ENCODE peak calls at places on chromosomes 7 and 10, in eight cellular contexts. H is Panc1, U is OCI-LY7, Q is Karpas-422, F is GM23248, L is PC-9, P is IMR-90, O is heart left ventricle. A is an unnamed sample. For H3K36me3, the result is how much of the 10 kb centered on the place peaks cover.

GRCh38 chr10:121961456-121961855 is 13.6 kb downstream of the NSMCE4A start:
- DNase-seq in P (no peak), Q (no peak), H (no peak), O (no peak), U (no peak), F (no peak), L (no peak), A (no peak)

GRCh38 chr7:82172896-82173295 is 270.7 kb downstream of the CACNA2D1 start:
- DNase-seq in F (no peak), U (no peak), Q (no peak), L (no peak), H (no peak), P (peak), O (no peak), A (no peak)

GRCh38 chr7:41993173-41993867 is 243.7 kb downstream of the GLI3 start:
- DNase-seq in O (no peak), F (peak), H (no peak), L (no peak), Q (no peak), U (no peak), P (peak), A (no peak)

GRCh38 chr10:66931340-66931948 is 5.6 kb downstream of the LRRTM3 start:
- DNase-seq in L (no peak), U (peak), P (peak), F (peak), O (no peak), H (peak), Q (peak), A (no peak)

GRCh38 chr10:25933653-25934608 is at the start of gene MYO3A:
- DNase-seq in P (no peak), O (no peak), U (no peak), F (no peak), Q (no peak), H (no peak), L (no peak), A (peak)

GRCh38 chr7:142883571-142884284 is 1.8 kb downstream of the TRPV6 start:
- DNase-seq in F (no peak), U (no peak), H (no peak), O (no peak), L (no peak), Q (no peak), P (no peak), A (no peak)

GRCh38 chr7:92714280-92714679 is 122.1 kb downstream of the CDK6 start:
- DNase-seq in Q (no peak), P (no peak), F (no peak), H (no peak), U (no peak), O (no peak), L (no peak), A (no peak)

GRCh38 chr7:43750016-43750887 is 8.2 kb upstream of the BLVRA start:
- DNase-seq in H (no peak), Q (no peak), O (peak), U (no peak), F (no peak), P (peak), L (no peak), A (no peak)

GRCh38 chr7:81210092-81211064 is 291.5 kb upstream of the SEMA3C start:
- DNase-seq in F (peak), H (no peak), P (peak), Q (no peak), O (no peak), L (no peak), U (no peak), A (no peak)

GRCh38 chr10:78688221-78688944 is 380.4 kb upstream of the ZMIZ1 start:
- DNase-seq in P (no peak), L (no peak), H (no peak), Q (no peak), F (no peak), O (no peak), U (no peak), A (no peak)

GRCh38 chr10:126939706-126940105 is 34.5 kb downstream of the DOCK1 start:
- DNase-seq in U (no peak), F (no peak), L (no peak), O (no peak), H (no peak), P (no peak), Q (no peak), A (no peak)

GRCh38 chr7:86947956-86948355 is 111.5 kb downstream of the ELAPOR2 start:
- DNase-seq in P (no peak), U (no peak), H (no peak), O (no peak), F (no peak), L (no peak), Q (no peak), A (no peak)

GRCh38 chr10:33772370-33773331 is 438.2 kb upstream of the NRP1 start:
- DNase-seq in P (no peak), F (peak), O (peak), H (no peak), L (no peak), Q (peak), U (no peak), A (no peak)

GRCh38 chr10:112526906-112527305 is 79.9 kb downstream of the VTI1A start:
- DNase-seq in P (no peak), O (no peak), L (no peak), U (no peak), H (no peak), F (no peak), Q (no peak), A (peak)

GRCh38 chr10:100146875-100147665 is 38.8 kb downstream of the ERLIN1 start:
- DNase-seq in U (no peak), P (no peak), F (peak), O (no peak), L (no peak), Q (no peak), H (no peak), A (no peak)

GRCh38 chr7:103988468-103989199 is 824 bp downstream of the RELN start:
- DNase-seq in Q (no peak), H (no peak), F (peak), O (no peak), P (no peak), L (no peak), U (no peak), A (no peak)

GRCh38 chr10:96719850-96720421 is 378 bp downstream of the PIK3AP1 start:
- DNase-seq in P (no peak), L (no peak), H (no peak), O (peak), U (peak), F (no peak), Q (peak), A (peak)

GRCh38 chr7:641966-642365 is 84.5 kb upstream of the DNAAF5 start:
- DNase-seq in U (no peak), H (no peak), O (no peak), F (no peak), Q (no peak), L (no peak), P (no peak), A (peak)

GRCh38 chr10:100882251-100882643 is 30.5 kb upstream of the SLF2 start:
- DNase-seq in O (no peak), U (no peak), Q (no peak), H (no peak), P (no peak), L (no peak), F (no peak), A (no peak)

GRCh38 chr10:132674311-132674710 is 111.6 kb downstream of the NKX6-2 start:
- DNase-seq in H (no peak), F (no peak), P (no peak), O (no peak), L (no peak), Q (no peak), U (no peak), A (peak)

GRCh38 chr7:44633254-44634186 is 27.1 kb downstream of the OGDH start:
- DNase-seq in P (peak), Q (peak), O (peak), U (peak), H (no peak), F (peak), L (peak), A (no peak)

GRCh38 chr7:93046641-93047040 is 71.1 kb downstream of the SAMD9 start:
- DNase-seq in F (no peak), H (no peak), O (no peak), U (no peak), P (no peak), Q (no peak), L (peak), A (no peak)

GRCh38 chr10:22682237-22683192 is 31.9 kb downstream of the PIP4K2A start:
- DNase-seq in Q (no peak), O (no peak), H (peak), L (peak), P (peak), F (peak), U (peak), A (no peak)

GRCh38 chr7:156673454-156673853 is 32.9 kb downstream of the RNF32 start:
- DNase-seq in O (no peak), P (no peak), F (no peak), H (no peak), L (no peak), U (no peak), Q (no peak), A (no peak)
- H3K36me3 ChIP-seq in O (under half), P (under half), F (under half), H (under half), L (under half), U (half or more), Q (under half), A (half or more)

GRCh38 chr7:39703143-39703542 is 79.8 kb downstream of the RALA start:
- DNase-seq in U (no peak), L (no peak), P (peak), F (peak), Q (no peak), H (no peak), O (no peak), A (no peak)

GRCh38 chr7:39697481-39697880 is 74.1 kb downstream of the RALA start:
- DNase-seq in Q (no peak), O (no peak), F (no peak), U (no peak), P (no peak), H (no peak), L (no peak), A (no peak)

GRCh38 chr7:39702133-39702532 is 78.8 kb downstream of the RALA start:
- DNase-seq in Q (no peak), U (no peak), L (no peak), O (no peak), H (no peak), F (no peak), P (peak), A (no peak)

GRCh38 chr7:39700165-39700564 is 76.8 kb downstream of the RALA start:
- DNase-seq in F (no peak), H (no peak), Q (no peak), P (no peak), O (no peak), L (no peak), U (no peak), A (no peak)

GRCh38 chr7:39700932-39701331 is 77.6 kb downstream of the RALA start:
- DNase-seq in L (no peak), U (no peak), P (no peak), F (no peak), Q (no peak), O (peak), H (no peak), A (no peak)
- H3K36me3 ChIP-seq in L (under half), U (under half), P (under half), F (under half), Q (under half), O (under half), H (under half), A (under half)

GRCh38 chr7:139081584-139081983 is 27.9 kb downstream of the ZC3HAV1 start:
- DNase-seq in F (no peak), H (no peak), P (no peak), U (no peak), L (no peak), O (no peak), Q (no peak), A (no peak)
- H3K36me3 ChIP-seq in F (under half), H (under half), P (under half), U (half or more), L (under half), O (under half), Q (half or more), A (half or more)

GRCh38 chr7:6016653-6016966 is 7.5 kb downstream of the AIMP2 start:
- DNase-seq in U (no peak), P (no peak), Q (no peak), O (no peak), L (no peak), F (no peak), H (no peak), A (no peak)

GRCh38 chr7:6011541-6011940 is 2.5 kb downstream of the AIMP2 start:
- DNase-seq in P (no peak), F (no peak), Q (no peak), O (no peak), U (no peak), L (no peak), H (no peak), A (no peak)

GRCh38 chr7:6012355-6013104 is 3.5 kb downstream of the AIMP2 start:
- DNase-seq in P (no peak), F (peak), U (no peak), O (no peak), H (no peak), L (no peak), Q (no peak), A (no peak)

DNA sequence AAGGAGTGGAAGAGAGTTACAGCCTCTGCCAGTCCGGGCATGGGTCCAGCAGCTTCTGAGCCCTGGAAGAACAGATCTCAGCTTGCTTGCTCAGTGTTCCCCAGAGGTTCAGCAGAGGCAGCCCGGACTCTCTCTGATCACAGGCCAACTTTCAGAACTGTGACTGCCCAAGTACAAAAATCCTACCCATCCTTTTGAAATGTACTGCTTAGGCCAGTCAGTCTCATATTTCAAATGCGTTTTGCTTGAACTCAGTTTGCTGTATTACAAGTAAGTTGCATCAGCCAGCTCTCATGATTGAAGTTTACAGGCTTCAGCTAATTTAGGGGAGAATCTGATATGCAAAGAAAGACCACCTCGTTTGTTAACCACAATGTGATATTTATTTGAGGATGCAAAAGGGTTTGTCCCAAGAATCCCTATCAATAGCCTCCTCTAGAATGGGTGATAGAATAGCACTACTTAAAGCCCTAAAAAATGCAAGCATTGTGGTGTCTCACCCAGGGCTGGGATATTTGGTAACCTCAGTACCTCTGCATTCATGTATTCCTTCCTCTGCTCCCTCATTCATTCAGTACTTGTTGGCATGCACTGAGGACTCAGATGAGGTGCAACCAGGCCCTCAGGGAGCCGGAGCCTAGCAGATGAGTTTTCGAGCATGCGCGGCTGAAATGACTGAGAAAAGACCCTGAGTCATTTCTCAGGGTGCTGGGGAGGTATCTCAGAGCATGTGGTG is 7.0 kb downstream of the AIMP2 start:
- DNase-seq in O (peak), F (peak), H (peak), L (no peak), P (peak), Q (peak), U (peak), A (no peak)
- H3K36me3 ChIP-seq in O (under half), F (under half), H (under half), L (half or more), P (under half), Q (under half), U (half or more), A (under half)

GRCh38 chr7:73992104-73992562 is 35.8 kb upstream of the ELN start:
- DNase-seq in O (peak), Q (no peak), U (no peak), H (no peak), L (no peak), F (peak), P (peak), A (no peak)
- H3K36me3 ChIP-seq in O (under half), Q (under half), U (under half), H (under half), L (under half), F (under half), P (under half), A (under half)

DNA sequence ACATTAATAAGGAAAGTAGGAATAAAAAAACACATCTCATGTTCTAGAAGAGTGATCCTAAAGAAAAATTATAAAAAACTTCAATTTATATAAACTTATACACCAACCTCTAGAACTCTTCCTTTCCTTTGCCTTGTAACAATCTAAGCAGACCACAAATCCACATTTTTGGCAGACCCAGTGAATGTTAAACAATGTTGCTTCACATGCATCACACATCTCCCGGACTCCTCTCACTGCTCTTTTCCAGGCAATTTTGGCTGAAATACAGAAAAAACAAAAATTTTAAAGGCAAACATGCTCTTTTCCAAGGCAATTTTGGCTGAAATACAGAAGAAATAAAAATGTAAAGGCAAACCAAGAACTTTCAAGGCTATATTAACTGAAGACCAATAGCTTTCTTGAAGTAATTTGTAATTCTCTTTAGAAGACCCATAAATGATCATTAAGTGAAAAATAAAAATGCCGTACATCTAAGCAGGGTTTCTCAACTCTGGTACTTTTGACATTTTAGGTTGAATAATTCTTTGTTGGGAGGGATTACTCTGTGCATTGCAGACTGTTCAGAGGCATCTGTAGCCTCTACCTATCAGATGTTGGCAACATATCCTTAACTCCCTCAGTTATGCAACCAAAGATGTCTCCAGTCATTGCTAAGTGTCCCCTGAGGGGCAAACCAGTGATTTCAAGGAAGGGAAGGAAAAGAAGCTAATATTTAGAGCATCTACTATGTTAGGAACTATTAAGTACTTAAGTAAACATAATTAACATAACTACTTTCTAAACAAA is 64.4 kb downstream of the NRBF2 start:
- DNase-seq in Q (no peak), O (no peak), H (no peak), L (no peak), F (peak), U (no peak), P (peak), A (no peak)
- H3K36me3 ChIP-seq in Q (half or more), O (under half), H (half or more), L (under half), F (half or more), U (half or more), P (under half), A (half or more)

DNA sequence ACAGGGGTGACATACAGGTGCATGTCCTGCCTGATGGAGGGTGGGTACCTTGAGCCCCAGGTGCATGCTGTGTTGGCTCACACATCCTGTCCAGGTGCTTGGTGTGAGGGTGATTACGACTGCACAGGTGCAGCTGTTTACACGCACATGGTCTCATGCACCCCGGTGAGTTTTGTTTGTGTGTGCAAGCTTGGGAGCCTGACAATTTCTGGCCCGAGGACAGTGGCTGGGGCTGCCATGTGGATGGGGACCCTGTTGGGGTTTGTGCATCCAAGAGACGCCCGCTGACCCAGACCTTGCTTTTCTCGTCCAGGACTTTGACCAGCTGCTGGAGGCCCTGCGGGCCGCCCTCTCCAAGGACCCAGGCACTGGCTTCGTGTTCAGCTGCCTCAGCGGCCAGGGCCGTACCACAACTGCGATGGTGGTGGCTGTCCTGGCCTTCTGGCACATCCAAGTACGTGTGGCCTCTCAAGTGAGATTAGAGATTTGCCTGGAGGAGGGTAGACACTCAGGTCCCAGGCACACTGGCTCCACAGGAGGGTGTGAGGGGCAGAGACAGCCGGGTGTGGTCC is 61.7 kb downstream of the PRF1 start:
- DNase-seq in F (no peak), L (no peak), Q (no peak), P (no peak), U (peak), O (no peak), H (no peak), A (no peak)
- H3K36me3 ChIP-seq in F (under half), L (under half), Q (under half), P (under half), U (half or more), O (under half), H (under half), A (under half)

DNA sequence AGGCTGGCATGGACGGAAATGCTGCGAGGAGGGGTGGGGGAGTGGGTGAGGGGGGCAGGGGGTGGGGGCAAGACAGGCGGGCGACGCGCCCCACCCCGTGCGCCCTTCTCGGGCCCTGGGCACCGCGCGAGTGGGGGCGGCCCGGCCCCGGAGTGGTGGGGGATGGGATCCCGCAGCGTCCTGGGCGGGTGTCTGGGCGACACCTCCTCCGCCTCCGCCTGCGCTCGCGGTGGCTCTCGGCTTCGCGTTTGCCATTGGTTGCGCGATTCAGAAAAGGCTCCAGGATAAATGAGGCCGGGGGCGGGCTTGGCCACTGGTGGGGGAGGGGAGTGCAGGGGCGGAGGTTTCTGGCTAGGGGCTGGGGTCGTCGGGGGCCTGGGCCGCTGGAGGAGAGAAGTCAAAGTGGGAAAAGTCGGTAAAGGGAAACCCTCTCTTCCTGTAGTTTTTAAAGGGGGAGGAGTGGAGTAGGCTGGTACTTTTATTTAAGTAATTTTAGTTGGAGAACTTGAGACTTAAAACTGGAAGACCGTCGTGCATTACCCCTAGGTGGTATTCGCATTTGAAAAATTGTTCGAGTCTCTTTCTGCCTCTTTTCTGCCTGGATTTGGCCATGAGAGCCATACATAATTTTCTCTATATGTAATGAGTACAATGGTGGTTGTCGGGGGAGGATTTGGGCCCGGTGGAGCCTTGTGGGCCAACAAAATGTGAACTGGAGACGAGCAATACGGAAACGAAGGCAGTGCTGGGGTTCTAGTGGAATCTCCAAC is 984 bp upstream of the IGF2BP3 start:
- DNase-seq in L (peak), O (no peak), U (peak), H (no peak), Q (peak), F (peak), P (peak), A (peak)
- H3K36me3 ChIP-seq in L (under half), O (under half), U (under half), H (under half), Q (under half), F (under half), P (under half), A (under half)

A was measured in spleen.